ENCODE peak calls at places on chromosomes 13 and 19, in nine cellular contexts. I is foreskin fibroblast, L is RPMI8226, Z is dorsolateral prefrontal cortex, J is HAP-1, R is T-helper 2 cell, N is GM20000, X is AG08395, K is MM.1S. B is an unnamed sample.

GRCh38 chr13:89212186-89212585 is 1541.0 kb downstream of the SLITRK5 start:
- DNase-seq in L (no peak), I (no peak), N (no peak), J (no peak), K (no peak), Z (no peak), R (no peak), X (no peak), B (no peak)

GRCh38 chr19:56477429-56478338 is 539 bp upstream of the ZNF667 start:
- DNase-seq in I (peak), N (no peak), X (peak), K (no peak), Z (peak), J (no peak), L (peak), R (no peak), B (peak)

GRCh38 chr13:21670883-21671792 is at the start of gene FGF9:
- DNase-seq in N (peak), K (peak), X (peak), R (peak), I (peak), Z (peak), L (peak), J (peak), B (peak)

GRCh38 chr13:29925457-29925856 is 75.0 kb upstream of the UBL3 start:
- DNase-seq in N (no peak), Z (peak), I (peak), J (no peak), X (peak), K (no peak), R (no peak), L (peak), B (no peak)

GRCh38 chr19:1171755-1172352 is 2.2 kb downstream of the SBNO2 start:
- DNase-seq in I (no peak), K (peak), Z (no peak), N (no peak), J (peak), L (no peak), R (no peak), X (no peak), B (no peak)

GRCh38 chr13:28313579-28313978 is 175.2 kb downstream of the PAN3 start:
- DNase-seq in I (no peak), K (no peak), R (no peak), J (peak), N (no peak), Z (no peak), L (no peak), X (no peak), B (no peak)

GRCh38 chr19:46218160-46218559 is 11.4 kb upstream of the IGFL1 start:
- DNase-seq in J (peak), L (peak), I (no peak), N (peak), K (peak), X (no peak), Z (no peak), R (no peak), B (no peak)

GRCh38 chr13:28657784-28658538 is 969 bp upstream of the POMP start:
- DNase-seq in R (no peak), J (no peak), Z (no peak), X (no peak), I (no peak), N (peak), L (peak), K (no peak), B (peak)

GRCh38 chr19:7673995-7674667 is 2.8 kb upstream of the MCEMP1 start:
- DNase-seq in I (peak), K (peak), N (no peak), R (no peak), L (peak), X (peak), J (peak), Z (peak), B (no peak)

GRCh38 chr19:746956-747355 is 4.0 kb upstream of the MISP start:
- DNase-seq in N (no peak), Z (no peak), L (no peak), I (no peak), J (no peak), R (no peak), K (no peak), X (no peak), B (no peak)

GRCh38 chr13:113102727-113103126 is 2.9 kb upstream of the F7 start:
- DNase-seq in R (no peak), Z (no peak), K (no peak), I (no peak), X (no peak), J (no peak), N (no peak), L (no peak), B (no peak)

GRCh38 chr13:46389985-46390384 is 2.9 kb upstream of the RUBCNL start:
- DNase-seq in Z (peak), L (peak), N (peak), I (no peak), X (no peak), K (peak), R (no peak), J (peak), B (peak)

GRCh38 chr19:17346109-17346671 is 8.8 kb downstream of the GTPBP3 start:
- DNase-seq in X (peak), I (peak), K (peak), N (peak), J (peak), L (peak), R (peak), Z (peak), B (peak)

GRCh38 chr13:72514141-72514540 is 213.3 kb downstream of the MZT1 start:
- DNase-seq in K (no peak), L (no peak), Z (no peak), X (no peak), N (no peak), R (no peak), I (no peak), J (no peak), B (no peak)

GRCh38 chr19:12947702-12948596 is 2.3 kb downstream of the RAD23A start:
- DNase-seq in L (no peak), R (no peak), K (no peak), I (no peak), J (no peak), X (no peak), N (no peak), Z (no peak), B (no peak)

GRCh38 chr19:19597809-19598306 is 20.6 kb downstream of the PBX4 start:
- DNase-seq in K (no peak), X (no peak), L (no peak), J (no peak), R (no peak), N (peak), Z (no peak), I (no peak), B (peak)

GRCh38 chr13:33260168-33261098 is 25.1 kb downstream of the STARD13 start:
- DNase-seq in K (no peak), I (peak), J (no peak), N (no peak), R (no peak), L (no peak), X (no peak), Z (no peak), B (no peak)

GRCh38 chr13:73851104-73851503 is 283.1 kb downstream of the KLF12 start:
- DNase-seq in X (no peak), L (no peak), K (no peak), I (no peak), J (no peak), R (no peak), Z (no peak), N (no peak), B (no peak)

GRCh38 chr13:97340399-97340798 is 93.6 kb upstream of the RAP2A start:
- DNase-seq in N (no peak), R (no peak), J (no peak), L (no peak), K (no peak), X (no peak), Z (no peak), I (no peak), B (no peak)

GRCh38 chr13:86892330-86892729 is 778.8 kb upstream of the SLITRK5 start:
- DNase-seq in N (no peak), L (no peak), X (no peak), Z (no peak), J (no peak), K (no peak), I (no peak), R (no peak), B (no peak)

GRCh38 chr19:37905936-37906867 is at the start of gene WDR87:
- DNase-seq in Z (peak), N (peak), X (no peak), K (peak), I (peak), J (peak), L (peak), R (peak), B (peak)

GRCh38 chr13:110233682-110234280 is 73.2 kb downstream of the COL4A1 start:
- DNase-seq in R (no peak), N (no peak), J (no peak), L (no peak), K (no peak), I (no peak), X (no peak), Z (no peak), B (no peak)

GRCh38 chr13:80454245-80454644 is 113.3 kb upstream of the SPRY2 start:
- DNase-seq in Z (no peak), R (no peak), X (no peak), N (no peak), L (peak), J (no peak), I (peak), K (peak), B (peak)

GRCh38 chr19:33763661-33764343 is 32.9 kb upstream of the KCTD15 start:
- DNase-seq in K (no peak), R (no peak), J (no peak), Z (peak), L (no peak), I (no peak), N (no peak), X (no peak), B (no peak)

GRCh38 chr19:39498262-39499081 is at the start of gene DLL3:
- DNase-seq in K (no peak), X (no peak), I (no peak), R (no peak), Z (no peak), L (peak), J (peak), N (no peak), B (no peak)

GRCh38 chr13:113859311-113860050 is 4.4 kb downstream of the GAS6 start:
- DNase-seq in X (no peak), L (peak), J (no peak), K (peak), N (no peak), I (no peak), R (no peak), Z (peak), B (no peak)

GRCh38 chr19:48390188-48391099 is 907 bp downstream of the KDELR1 start:
- DNase-seq in Z (peak), L (peak), K (peak), N (peak), J (peak), I (peak), X (peak), R (peak), B (no peak)

GRCh38 chr13:111948811-111949210 is 118.1 kb upstream of the SOX1 start:
- DNase-seq in Z (no peak), R (no peak), J (no peak), L (no peak), I (no peak), X (no peak), K (no peak), N (no peak), B (no peak)

GRCh38 chr13:110799246-110800236 is 86.0 kb downstream of the ING1 start:
- DNase-seq in X (peak), Z (peak), R (no peak), L (no peak), I (peak), J (no peak), K (no peak), N (no peak), B (no peak)

GRCh38 chr19:33052352-33052972 is 12.2 kb downstream of the RHPN2 start:
- DNase-seq in I (peak), L (no peak), J (no peak), K (no peak), Z (no peak), X (peak), N (no peak), R (no peak), B (no peak)

GRCh38 chr19:58093071-58093470 is 5.0 kb downstream of the ZSCAN18 start:
- DNase-seq in Z (no peak), R (no peak), N (no peak), I (no peak), J (no peak), X (no peak), L (no peak), K (no peak), B (no peak)

GRCh38 chr13:109971006-109971744 is 184.8 kb upstream of the IRS2 start:
- DNase-seq in K (no peak), L (no peak), X (peak), R (no peak), I (peak), N (no peak), Z (no peak), J (no peak), B (no peak)

GRCh38 chr19:6868341-6868740 is 19.0 kb upstream of the ADGRE1 start:
- DNase-seq in Z (peak), J (no peak), N (no peak), L (peak), I (no peak), K (no peak), X (no peak), R (no peak), B (no peak)

GRCh38 chr19:776549-776948 is 20.7 kb upstream of the PTBP1 start:
- DNase-seq in R (no peak), Z (no peak), K (no peak), N (no peak), I (no peak), X (no peak), J (no peak), L (no peak), B (no peak)